ENCODE peak calls at places on chromosomes 11 and 22, in six cellular contexts. D is HFFc6; V is activated T-helper 1 cell treated with anti-CD3 and anti-CD28 coated beads, Interleukin-12 subunit alpha, Interleukin-12 subunit beta, Interleukin-2, Interleukin-4 antibody, amounts not matched to agents 30 ng/mL and 10 ng/mL and 1 ng/mL, durations not matched to agents 14 hours and 24 hours and 36 hours; P is EL; Q is GM20000; E is GM23248. J is an unnamed sample.
A peak's percentile ranks its signal among the peaks of the same experiment; 100 is the strongest.

GRCh38 chr11:38173671-38174070 is 1575.6 kb upstream of the RAG2 start:
- DNase-seq in V (no peak), D (no peak), E (no peak), Q (no peak), P (no peak), J (no peak)

GRCh38 chr11:69721745-69722144 is 17.9 kb upstream of the FGF19 start:
- DNase-seq in V (no peak), D (no peak), Q (no peak), E (no peak), P (peak; percentile 20), J (no peak)

GRCh38 chr11:132898676-132899075 is 633.6 kb downstream of the OPCML start:
- DNase-seq in P (no peak), Q (no peak), E (no peak), V (no peak), D (no peak), J (no peak)

GRCh38 chr11:72091292-72091691 is 10.6 kb downstream of the LRRC51 start:
- DNase-seq in P (peak; percentile 61), V (peak; percentile 56), D (no peak), Q (peak; percentile 79), E (peak; percentile 74), J (peak; percentile 48)

GRCh38 chr11:76793391-76793811 is 10.2 kb downstream of the TSKU start:
- DNase-seq in V (no peak), Q (no peak), P (no peak), E (no peak), D (no peak), J (no peak)

GRCh38 chr11:74171630-74172465 is 759 bp downstream of the PPME1 start:
- DNase-seq in Q (no peak), D (no peak), E (peak; percentile 38), P (peak; percentile 15), V (no peak), J (peak; percentile 23)

GRCh38 chr11:128520886-128521696 is 66.3 kb downstream of the ETS1 start:
- DNase-seq in D (no peak), E (peak; percentile 42), P (no peak), V (no peak), Q (peak; percentile 41), J (no peak)

GRCh38 chr11:66934971-66935779 is 23.0 kb downstream of the PC start:
- DNase-seq in P (no peak), D (no peak), E (peak; percentile 38), V (no peak), Q (no peak), J (no peak)

GRCh38 chr11:114399490-114399889 is 821 bp downstream of the C11orf71 start:
- DNase-seq in E (no peak), V (no peak), D (no peak), Q (no peak), P (no peak), J (no peak)

GRCh38 chr22:22098457-22099193 is 116.0 kb upstream of the TOP3B start:
- DNase-seq in V (no peak), E (no peak), D (no peak), P (no peak), Q (no peak), J (no peak)

GRCh38 chr11:66904561-66904960 is 47.7 kb downstream of the LRFN4 start:
- DNase-seq in D (no peak), P (no peak), V (no peak), E (no peak), Q (no peak), J (no peak)

GRCh38 chr22:39444937-39445465 is 11.8 kb upstream of the MGAT3 start:
- DNase-seq in E (no peak), Q (no peak), P (no peak), V (no peak), D (no peak), J (no peak)

GRCh38 chr11:1967641-1968225 is 20.6 kb downstream of the MRPL23 start:
- DNase-seq in P (no peak), D (no peak), E (no peak), Q (no peak), V (no peak), J (peak; percentile 91)

GRCh38 chr22:45435544-45436139 is 22.1 kb downstream of the RIBC2 start:
- DNase-seq in E (peak; percentile 92), Q (peak; percentile 92), D (peak; percentile 79), V (peak; percentile 71), P (peak; percentile 86), J (peak; percentile 77)

GRCh38 chr11:110125632-110126031 is 32.4 kb downstream of the ZC3H12C start:
- DNase-seq in E (peak; percentile 50), P (peak; percentile 88), D (peak; percentile 59), Q (no peak), V (no peak), J (peak; percentile 77)

GRCh38 chr11:113474362-113475159 is 637 bp downstream of the DRD2 start:
- DNase-seq in Q (peak; percentile 72), E (peak; percentile 78), D (peak; percentile 6), P (peak; percentile 74), V (peak; percentile 46), J (peak; percentile 80)